ENCODE peak calls at places on chromosomes 11 and 22, in four cellular contexts. B is activated effector memory CD4-positive, alpha-beta T cell treated with Interleukin-2 at 50 U/mL for 16 hours; C is mesendoderm; K is MM.1S. H is an unnamed sample.

GRCh38 chr11:47378836-47379170 is 456 bp upstream of the SPI1 start:
- DNase-seq in B (no peak), C (no peak), K (no peak), H (no peak)

GRCh38 chr11:19091366-19091765 is 25.6 kb upstream of the ZDHHC13 start:
- DNase-seq in B (no peak), C (no peak), K (no peak), H (no peak)

GRCh38 chr11:87493516-87493915 is 455.8 kb downstream of the TMEM135 start:
- DNase-seq in B (no peak), C (peak; percentile 94), K (no peak), H (no peak)

GRCh38 chr11:33399421-33399820 is 142.2 kb downstream of the HIPK3 start:
- DNase-seq in B (no peak), C (no peak), K (no peak), H (no peak)

GRCh38 chr22:27110985-27111451 is 453.6 kb downstream of the MIAT start:
- DNase-seq in B (no peak), C (peak; percentile 88), K (no peak), H (no peak)

GRCh38 chr11:35619030-35619753 is 932 bp downstream of the FJX1 start:
- DNase-seq in B (no peak), C (peak; percentile 81), K (peak; percentile 65), H (peak; percentile 69)

GRCh38 chr11:46390331-46391171 is 1.0 kb downstream of the CHRM4 start:
- DNase-seq in B (no peak), C (no peak), K (no peak), H (no peak)

GRCh38 chr11:133600876-133601275 is 68.6 kb upstream of the OPCML start:
- DNase-seq in B (no peak), C (no peak), K (no peak), H (no peak)

GRCh38 chr11:72456651-72457050 is 22.3 kb upstream of the CLPB start:
- DNase-seq in B (no peak), C (no peak), K (no peak), H (no peak)

GRCh38 chr11:45079075-45079444 is 67.4 kb upstream of the PRDM11 start:
- DNase-seq in B (no peak), C (no peak), K (no peak), H (no peak)

GRCh38 chr11:76523147-76523546 is 78.3 kb downstream of the EMSY start:
- DNase-seq in B (no peak), C (peak; percentile 4), K (no peak), H (no peak)

GRCh38 chr11:86106916-86107315 is 38.0 kb upstream of the PICALM start:
- DNase-seq in B (no peak), C (no peak), K (no peak), H (no peak)

GRCh38 chr11:65436412-65437032 is 13.9 kb downstream of the NEAT1 start:
- DNase-seq in B (no peak), C (no peak), K (no peak), H (peak; percentile 13)

GRCh38 chr11:66856496-66857233 is at the start of gene LRFN4:
- DNase-seq in B (no peak), C (peak; percentile 64), K (no peak), H (no peak)

GRCh38 chr11:17597770-17598169 is 50.7 kb downstream of the OTOG start:
- DNase-seq in B (no peak), C (no peak), K (no peak), H (no peak)

GRCh38 chr11:129189646-129190045 is 2.5 kb downstream of the ARHGAP32 start:
- DNase-seq in B (no peak), C (no peak), K (no peak), H (no peak)

GRCh38 chr11:69644071-69644961 is 3.4 kb downstream of the CCND1 start:
- DNase-seq in B (no peak), C (no peak), K (no peak), H (peak; percentile 70)

GRCh38 chr22:27687984-27688545 is 113.5 kb downstream of the MN1 start:
- DNase-seq in B (no peak), C (peak; percentile 66), K (no peak), H (no peak)

GRCh38 chr22:19614546-19614884 is 90.3 kb upstream of the CLDN5 start:
- DNase-seq in B (no peak), C (no peak), K (no peak), H (no peak)

GRCh38 chr22:19959587-19960490 is 18.2 kb upstream of the TXNRD2 start:
- DNase-seq in B (no peak), C (no peak), K (no peak), H (no peak)

GRCh38 chr22:26690654-26691376 is 33.4 kb downstream of the MIAT start:
- DNase-seq in B (no peak), C (no peak), K (no peak), H (no peak)

GRCh38 chr11:70109006-70109405 is 30.9 kb downstream of the ANO1 start:
- DNase-seq in B (no peak), C (peak; percentile 39), K (no peak), H (no peak)

GRCh38 chr11:130066338-130066737 is 3.4 kb upstream of the APLP2 start:
- DNase-seq in B (no peak), C (no peak), K (no peak), H (no peak)

GRCh38 chr11:56849852-56850251 is 101.4 kb upstream of the OR9G4 start:
- DNase-seq in B (no peak), C (no peak), K (no peak), H (no peak)

GRCh38 chr11:911031-911889 is 650 bp upstream of the CHID1 start:
- DNase-seq in B (no peak), C (peak; percentile 63), K (peak; percentile 19), H (peak; percentile 23)

GRCh38 chr11:114276077-114276476 is 20.1 kb upstream of the NNMT start:
- DNase-seq in B (no peak), C (no peak), K (no peak), H (no peak)

GRCh38 chr11:18203723-18204122 is 31.1 kb downstream of the MRGPRX4 start:
- DNase-seq in B (no peak), C (peak; percentile 78), K (no peak), H (no peak)

GRCh38 chr11:69086152-69086551 is 37.4 kb downstream of the TPCN2 start:
- DNase-seq in B (no peak), C (peak; percentile 45), K (no peak), H (no peak)

GRCh38 chr11:112513936-112514716 is 253.5 kb upstream of the PLET1 start:
- DNase-seq in B (no peak), C (no peak), K (no peak), H (no peak)

GRCh38 chr11:119845305-119845704 is 116.3 kb upstream of the NECTIN1 start:
- DNase-seq in B (no peak), C (no peak), K (no peak), H (no peak)

GRCh38 chr22:40679964-40680818 is 907 bp downstream of the MCHR1 start:
- DNase-seq in B (no peak), C (peak; percentile 75), K (no peak), H (no peak)